ENCODE peak calls at places on chromosome X, in eight cellular contexts. S is naive thymus-derived CD4-positive, alpha-beta T cell; Q is COR-L47; R is gastrocnemius medialis; Y is AG08395; L is lower leg skin; N is GM20000; B is stimulated activated CD8-positive, alpha-beta memory T cell treated with anti-CD3 and anti-CD28 coated beads, Interleukin-2, amount 100 ng/mL, for 48 hours. X is an unnamed sample.

GRCh38 chrX:86215260-86215659 is 67.0 kb downstream of the DACH2 start:
- DNase-seq in Y (no peak), Q (no peak), S (no peak), N (no peak), L (no peak), R (no peak), B (no peak), X (no peak)

GRCh38 chrX:57070185-57070984 is 51.0 kb downstream of the SPIN2B start:
- DNase-seq in N (no peak), Q (no peak), S (no peak), Y (no peak), R (no peak), L (no peak), B (no peak), X (no peak)

GRCh38 chrX:135191838-135192237 is 20.6 kb upstream of the CT55 start:
- DNase-seq in B (no peak), R (no peak), Y (no peak), L (no peak), S (no peak), N (no peak), Q (no peak), X (no peak)

GRCh38 chrX:110836982-110837381 is 41.4 kb upstream of the CHRDL1 start:
- DNase-seq in Q (no peak), L (no peak), N (no peak), Y (no peak), B (no peak), R (no peak), S (no peak), X (no peak)

GRCh38 chrX:119181491-119181890 is 53.9 kb upstream of the KIAA1210 start:
- DNase-seq in Q (no peak), Y (no peak), R (no peak), S (no peak), B (no peak), L (no peak), N (no peak), X (no peak)

GRCh38 chrX:154531626-154532025 is 15.0 kb downstream of the G6PD start:
- DNase-seq in B (no peak), N (no peak), L (no peak), Y (no peak), Q (no peak), S (no peak), R (no peak), X (no peak)

GRCh38 chrX:81232218-81232617 is 30.3 kb downstream of the SH3BGRL start:
- DNase-seq in Q (no peak), Y (no peak), L (no peak), N (no peak), S (no peak), B (no peak), R (no peak), X (no peak)

GRCh38 chrX:149286940-149287349 is 218.2 kb downstream of the IDS start:
- DNase-seq in R (no peak), L (no peak), B (peak), S (peak), Q (no peak), Y (peak), N (peak), X (peak)

GRCh38 chrX:106780664-106781377 is 21.7 kb upstream of the TBC1D8B start:
- DNase-seq in B (no peak), L (no peak), S (no peak), Q (no peak), N (no peak), R (no peak), Y (no peak), X (no peak)

GRCh38 chrX:69430730-69431129 is 73.4 kb upstream of the NALF2 start:
- DNase-seq in S (no peak), Y (no peak), B (no peak), L (no peak), R (no peak), Q (no peak), N (no peak), X (no peak)

GRCh38 chrX:9662148-9662547 is 103.5 kb downstream of the GPR143 start:
- DNase-seq in B (no peak), S (no peak), Q (no peak), R (no peak), L (no peak), Y (peak), N (no peak), X (no peak)

GRCh38 chrX:111123125-111123524 is 27.1 kb downstream of the PAK3 start:
- DNase-seq in Y (no peak), Q (no peak), N (no peak), R (no peak), L (no peak), B (no peak), S (no peak), X (no peak)

GRCh38 chrX:48468247-48468671 is 1.8 kb downstream of the SLC38A5 start:
- DNase-seq in R (no peak), Y (no peak), B (peak), N (peak), L (no peak), S (no peak), Q (no peak), X (no peak)

GRCh38 chrX:130393451-130394074 is 8.1 kb upstream of the GPR119 start:
- DNase-seq in N (peak), Y (peak), R (no peak), S (no peak), Q (peak), B (no peak), L (no peak), X (peak)

GRCh38 chrX:128396601-128397000 is 344.4 kb upstream of the ACTRT1 start:
- DNase-seq in N (no peak), R (no peak), Y (no peak), L (no peak), Q (no peak), S (no peak), B (no peak), X (no peak)

GRCh38 chrX:110224926-110225617 is 92.8 kb downstream of the AMMECR1 start:
- DNase-seq in S (no peak), R (no peak), Y (no peak), Q (no peak), N (no peak), B (no peak), L (no peak), X (no peak)

GRCh38 chrX:28585767-28586166 is 1.5 kb upstream of the IL1RAPL1 start:
- DNase-seq in Q (no peak), B (no peak), Y (no peak), R (no peak), S (no peak), L (no peak), N (no peak), X (no peak)

GRCh38 chrX:4547218-4547836 is 833.9 kb upstream of the PRKX start:
- DNase-seq in Y (peak), R (no peak), N (peak), L (no peak), Q (peak), S (peak), B (peak), X (peak)

X was measured in NCI-H510A treated with DMSO at 0.1 percent for 48 hours.